ENCODE peak calls at places on chromosomes 4 and X, in ten cellular contexts. One of them, this sample, is unnamed.
A peak's percentile ranks its signal among the peaks of the same experiment; 100 is the strongest.

GRCh38 chrX:21843179-21843578 is 3.8 kb downstream of the MBTPS2 start:
- DNase-seq in uterus: no peak
- DNase-seq in pancreas: no peak
- DNase-seq in GM23338: no peak
- DNase-seq in bronchial epithelial cell: no peak
- DNase-seq in cardiac muscle cell: no peak
- DNase-seq in coronary artery: no peak
- DNase-seq in fibroblast of mammary gland: no peak
- DNase-seq in AG09309: no peak
- DNase-seq in BJ: no peak
- DNase-seq in this sample: no peak

GRCh38 chr4:150683775-150684350 is 101.9 kb downstream of the MAB21L2 start:
- DNase-seq in coronary artery: no peak
- DNase-seq in BJ: no peak
- DNase-seq in GM23338: peak; percentile 31
- DNase-seq in fibroblast of mammary gland: no peak
- DNase-seq in bronchial epithelial cell: peak; percentile 11
- DNase-seq in uterus: no peak
- DNase-seq in cardiac muscle cell: no peak
- DNase-seq in pancreas: no peak
- DNase-seq in AG09309: no peak
- DNase-seq in this sample: no peak

GRCh38 chr4:132557660-132558059 is 591.4 kb upstream of the PCDH10 start:
- DNase-seq in BJ: no peak
- DNase-seq in AG09309: no peak
- DNase-seq in fibroblast of mammary gland: no peak
- DNase-seq in cardiac muscle cell: no peak
- DNase-seq in coronary artery: no peak
- DNase-seq in bronchial epithelial cell: peak; percentile 2
- DNase-seq in GM23338: peak; percentile 71
- DNase-seq in pancreas: no peak
- DNase-seq in uterus: no peak
- DNase-seq in this sample: no peak

GRCh38 chr4:7066493-7066892 is 1.4 kb downstream of the GRPEL1 start:
- DNase-seq in BJ: no peak
- DNase-seq in GM23338: no peak
- DNase-seq in AG09309: no peak
- DNase-seq in cardiac muscle cell: no peak
- DNase-seq in uterus: no peak
- DNase-seq in coronary artery: no peak
- DNase-seq in bronchial epithelial cell: no peak
- DNase-seq in fibroblast of mammary gland: no peak
- DNase-seq in pancreas: no peak
- DNase-seq in this sample: no peak

GRCh38 chrX:123324628-123325027 is 140.6 kb downstream of the GRIA3 start:
- DNase-seq in AG09309: no peak
- DNase-seq in BJ: no peak
- DNase-seq in cardiac muscle cell: no peak
- DNase-seq in pancreas: no peak
- DNase-seq in bronchial epithelial cell: no peak
- DNase-seq in GM23338: no peak
- DNase-seq in coronary artery: no peak
- DNase-seq in fibroblast of mammary gland: peak; percentile 12
- DNase-seq in uterus: no peak
- DNase-seq in this sample: no peak

GRCh38 chr4:170025523-170026252 is 507 bp downstream of the MFAP3L start:
- DNase-seq in BJ: no peak
- DNase-seq in coronary artery: no peak
- DNase-seq in AG09309: no peak
- DNase-seq in cardiac muscle cell: peak; percentile 15
- DNase-seq in uterus: peak; percentile 24
- DNase-seq in fibroblast of mammary gland: peak; percentile 6
- DNase-seq in bronchial epithelial cell: no peak
- DNase-seq in pancreas: no peak
- DNase-seq in GM23338: peak; percentile 51
- DNase-seq in this sample: no peak

GRCh38 chr4:122341906-122342305 is 36.9 kb upstream of the ADAD1 start:
- DNase-seq in coronary artery: no peak
- DNase-seq in pancreas: no peak
- DNase-seq in GM23338: peak; percentile 13
- DNase-seq in uterus: no peak
- DNase-seq in BJ: peak; percentile 50
- DNase-seq in AG09309: peak; percentile 77
- DNase-seq in fibroblast of mammary gland: peak; percentile 72
- DNase-seq in bronchial epithelial cell: peak; percentile 79
- DNase-seq in cardiac muscle cell: peak; percentile 84
- DNase-seq in this sample: no peak

GRCh38 chrX:10666102-10666501 is 45.7 kb upstream of the MID1 start:
- DNase-seq in cardiac muscle cell: no peak
- DNase-seq in pancreas: no peak
- DNase-seq in fibroblast of mammary gland: no peak
- DNase-seq in coronary artery: no peak
- DNase-seq in bronchial epithelial cell: no peak
- DNase-seq in AG09309: no peak
- DNase-seq in BJ: no peak
- DNase-seq in uterus: no peak
- DNase-seq in GM23338: no peak
- DNase-seq in this sample: no peak

GRCh38 chr4:186570193-186570996 is 15.0 kb upstream of the MTNR1A start:
- DNase-seq in coronary artery: no peak
- DNase-seq in uterus: no peak
- DNase-seq in bronchial epithelial cell: peak; percentile 34
- DNase-seq in cardiac muscle cell: peak; percentile 79
- DNase-seq in pancreas: no peak
- DNase-seq in fibroblast of mammary gland: peak; percentile 19
- DNase-seq in BJ: peak; percentile 18
- DNase-seq in GM23338: no peak
- DNase-seq in AG09309: peak; percentile 46
- DNase-seq in this sample: no peak

GRCh38 chrX:39242187-39242586 is 440.9 kb downstream of the MID1IP1 start:
- DNase-seq in coronary artery: no peak
- DNase-seq in BJ: no peak
- DNase-seq in uterus: no peak
- DNase-seq in cardiac muscle cell: peak; percentile 23
- DNase-seq in AG09309: no peak
- DNase-seq in pancreas: no peak
- DNase-seq in bronchial epithelial cell: peak; percentile 48
- DNase-seq in GM23338: peak; percentile 51
- DNase-seq in fibroblast of mammary gland: peak; percentile 19
- DNase-seq in this sample: no peak
- TF ChIP-seq CTCF in coronary artery: no peak
- TF ChIP-seq CTCF in BJ: peak; percentile 19
- TF ChIP-seq CTCF in uterus: no peak
- TF ChIP-seq CTCF in cardiac muscle cell: peak; percentile 28
- TF ChIP-seq CTCF in AG09309: peak; percentile 22
- TF ChIP-seq CTCF in pancreas: peak; percentile 32
- TF ChIP-seq CTCF in bronchial epithelial cell: peak; percentile 64
- TF ChIP-seq CTCF in GM23338: peak; percentile 50
- TF ChIP-seq CTCF in fibroblast of mammary gland: peak; percentile 35
- TF ChIP-seq CTCF in this sample: peak; percentile 62

GRCh38 chr4:23881674-23882337 is 8.0 kb downstream of the PPARGC1A start:
- DNase-seq in BJ: no peak
- DNase-seq in coronary artery: no peak
- DNase-seq in AG09309: no peak
- DNase-seq in uterus: no peak
- DNase-seq in GM23338: peak; percentile 28
- DNase-seq in bronchial epithelial cell: no peak
- DNase-seq in cardiac muscle cell: no peak
- DNase-seq in fibroblast of mammary gland: no peak
- DNase-seq in pancreas: no peak
- DNase-seq in this sample: no peak
- TF ChIP-seq CTCF in BJ: no peak
- TF ChIP-seq CTCF in coronary artery: no peak
- TF ChIP-seq CTCF in AG09309: no peak
- TF ChIP-seq CTCF in uterus: no peak
- TF ChIP-seq CTCF in GM23338: peak; percentile 44
- TF ChIP-seq CTCF in bronchial epithelial cell: peak; percentile 18
- TF ChIP-seq CTCF in cardiac muscle cell: no peak
- TF ChIP-seq CTCF in fibroblast of mammary gland: peak; percentile 4
- TF ChIP-seq CTCF in pancreas: no peak
- TF ChIP-seq CTCF in this sample: peak; percentile 33

GRCh38 chr4:27087306-27088045 is 226.8 kb downstream of the STIM2 start:
- DNase-seq in pancreas: no peak
- DNase-seq in fibroblast of mammary gland: no peak
- DNase-seq in uterus: no peak
- DNase-seq in coronary artery: no peak
- DNase-seq in GM23338: peak; percentile 55
- DNase-seq in cardiac muscle cell: no peak
- DNase-seq in AG09309: no peak
- DNase-seq in BJ: no peak
- DNase-seq in bronchial epithelial cell: no peak
- DNase-seq in this sample: peak; percentile 27

GRCh38 chr4:27081675-27082579 is 221.3 kb downstream of the STIM2 start:
- DNase-seq in GM23338: no peak
- DNase-seq in pancreas: no peak
- DNase-seq in BJ: no peak
- DNase-seq in uterus: no peak
- DNase-seq in bronchial epithelial cell: no peak
- DNase-seq in AG09309: no peak
- DNase-seq in coronary artery: no peak
- DNase-seq in fibroblast of mammary gland: no peak
- DNase-seq in cardiac muscle cell: no peak
- DNase-seq in this sample: peak; percentile 27

GRCh38 chr4:27088491-27088890 is 227.8 kb downstream of the STIM2 start:
- DNase-seq in coronary artery: no peak
- DNase-seq in pancreas: no peak
- DNase-seq in GM23338: no peak
- DNase-seq in BJ: no peak
- DNase-seq in bronchial epithelial cell: no peak
- DNase-seq in uterus: no peak
- DNase-seq in AG09309: no peak
- DNase-seq in cardiac muscle cell: no peak
- DNase-seq in fibroblast of mammary gland: no peak
- DNase-seq in this sample: peak; percentile 36

GRCh38 chr4:27082786-27083185 is 222.1 kb downstream of the STIM2 start:
- DNase-seq in cardiac muscle cell: no peak
- DNase-seq in BJ: no peak
- DNase-seq in AG09309: no peak
- DNase-seq in uterus: no peak
- DNase-seq in pancreas: no peak
- DNase-seq in GM23338: no peak
- DNase-seq in fibroblast of mammary gland: no peak
- DNase-seq in bronchial epithelial cell: no peak
- DNase-seq in coronary artery: no peak
- DNase-seq in this sample: peak; percentile 1

DNA sequence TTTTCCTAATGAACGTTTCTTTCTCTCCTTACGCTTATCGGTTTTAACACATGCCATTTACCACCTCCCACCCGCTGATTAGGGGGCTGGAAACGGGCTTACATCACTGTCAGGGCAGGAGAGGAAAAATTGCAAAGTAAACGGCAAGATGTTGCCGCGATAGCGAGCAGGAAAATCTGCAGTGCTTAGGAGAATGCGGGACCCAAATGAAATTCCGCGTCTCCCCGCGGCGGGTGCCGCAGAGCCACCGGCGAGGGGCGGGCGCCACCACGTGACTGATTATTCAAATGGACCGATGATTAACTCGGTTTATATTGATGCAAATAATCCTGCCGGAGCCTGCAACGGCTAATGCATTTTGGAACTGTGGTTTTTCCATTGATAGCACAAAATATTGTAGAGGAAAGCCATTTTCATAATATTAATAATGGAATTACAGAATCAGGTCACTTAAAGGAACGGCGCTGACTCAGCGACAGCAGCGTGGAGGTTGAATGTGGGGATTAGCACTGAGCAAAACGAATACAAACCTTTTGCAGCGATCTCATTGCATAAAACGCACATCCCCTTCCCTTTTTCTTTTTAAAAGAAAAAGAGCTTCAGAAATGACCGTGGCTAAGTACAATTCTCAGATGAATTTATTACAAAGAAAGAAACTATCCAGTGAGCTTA is 224.2 kb downstream of the STIM2 start:
- DNase-seq in BJ: no peak
- DNase-seq in GM23338: peak; percentile 76
- DNase-seq in uterus: no peak
- DNase-seq in AG09309: no peak
- DNase-seq in coronary artery: no peak
- DNase-seq in pancreas: peak; percentile 65
- DNase-seq in cardiac muscle cell: peak; percentile 21
- DNase-seq in bronchial epithelial cell: peak; percentile 15
- DNase-seq in fibroblast of mammary gland: peak; percentile 21
- DNase-seq in this sample: peak; percentile 57
- TF ChIP-seq CTCF in BJ: no peak
- TF ChIP-seq CTCF in GM23338: peak; percentile 17
- TF ChIP-seq CTCF in uterus: no peak
- TF ChIP-seq CTCF in AG09309: peak; percentile 14
- TF ChIP-seq CTCF in coronary artery: no peak
- TF ChIP-seq CTCF in pancreas: peak; percentile 9
- TF ChIP-seq CTCF in cardiac muscle cell: no peak
- TF ChIP-seq CTCF in bronchial epithelial cell: no peak
- TF ChIP-seq CTCF in fibroblast of mammary gland: no peak
- TF ChIP-seq CTCF in this sample: peak; percentile 51

GRCh38 chr4:54428940-54429339 is 199.8 kb downstream of the PDGFRA start:
- DNase-seq in BJ: no peak
- DNase-seq in bronchial epithelial cell: no peak
- DNase-seq in GM23338: no peak
- DNase-seq in coronary artery: no peak
- DNase-seq in AG09309: no peak
- DNase-seq in pancreas: no peak
- DNase-seq in cardiac muscle cell: no peak
- DNase-seq in uterus: no peak
- DNase-seq in fibroblast of mammary gland: no peak
- DNase-seq in this sample: no peak

GRCh38 chr4:54427826-54428225 is 198.7 kb downstream of the PDGFRA start:
- DNase-seq in pancreas: no peak
- DNase-seq in BJ: no peak
- DNase-seq in bronchial epithelial cell: no peak
- DNase-seq in coronary artery: no peak
- DNase-seq in cardiac muscle cell: no peak
- DNase-seq in AG09309: no peak
- DNase-seq in uterus: no peak
- DNase-seq in GM23338: no peak
- DNase-seq in fibroblast of mammary gland: no peak
- DNase-seq in this sample: no peak

DNA sequence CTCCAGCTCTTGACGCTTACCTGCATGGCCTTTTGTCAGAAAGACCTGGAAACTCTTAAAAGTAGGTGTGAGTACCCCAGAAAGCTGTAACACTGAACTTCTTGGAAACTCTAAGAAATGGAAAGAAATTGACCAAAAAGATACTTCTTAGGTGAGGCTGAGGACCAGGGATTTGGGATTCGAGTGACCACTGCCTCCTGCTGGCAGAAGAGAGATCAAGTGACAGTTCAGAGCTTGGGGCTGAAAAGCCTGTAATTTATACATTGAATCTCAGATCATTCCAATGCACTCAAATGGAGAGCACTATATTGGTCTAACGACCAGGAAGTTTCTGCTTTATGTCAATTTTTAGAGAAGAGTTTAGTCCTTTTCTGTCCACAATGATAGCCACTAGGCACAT is 204.6 kb downstream of the PDGFRA start:
- DNase-seq in coronary artery: no peak
- DNase-seq in AG09309: no peak
- DNase-seq in fibroblast of mammary gland: peak; percentile 64
- DNase-seq in cardiac muscle cell: peak; percentile 58
- DNase-seq in uterus: no peak
- DNase-seq in pancreas: no peak
- DNase-seq in BJ: no peak
- DNase-seq in bronchial epithelial cell: peak; percentile 10
- DNase-seq in GM23338: peak; percentile 72
- DNase-seq in this sample: no peak
- TF ChIP-seq CTCF in coronary artery: no peak
- TF ChIP-seq CTCF in AG09309: peak; percentile 48
- TF ChIP-seq CTCF in fibroblast of mammary gland: peak; percentile 68
- TF ChIP-seq CTCF in cardiac muscle cell: peak; percentile 56
- TF ChIP-seq CTCF in uterus: no peak
- TF ChIP-seq CTCF in pancreas: no peak
- TF ChIP-seq CTCF in BJ: peak; percentile 48
- TF ChIP-seq CTCF in bronchial epithelial cell: peak; percentile 16
- TF ChIP-seq CTCF in GM23338: peak; percentile 81
- TF ChIP-seq CTCF in this sample: peak; percentile 61

This sample was measured in type B pancreatic cell.